ENCODE peak calls at places on chromosomes 1 and 21, in seven cellular contexts. E is endothelial cell, N is nephron progenitor cell, D is H54, S is LoVo, G is WTC11, U is hepatocyte. K is an unnamed sample.

GRCh38 chr1:21666572-21667320 is 2.4 kb downstream of the RAP1GAP start:
- DNase-seq in U (no peak), D (no peak), N (no peak), E (no peak), S (no peak), G (no peak), K (no peak)

GRCh38 chr1:3915551-3916121 is 15.6 kb upstream of the C1orf174 start:
- DNase-seq in G (no peak), N (no peak), D (no peak), E (no peak), S (no peak), U (no peak), K (no peak)

GRCh38 chr1:1628656-1629429 is 3.1 kb upstream of the MMP23B start:
- DNase-seq in G (peak), S (no peak), N (no peak), U (no peak), D (no peak), E (no peak), K (no peak)

GRCh38 chr21:29416268-29416667 is 117.5 kb downstream of the BACH1 start:
- DNase-seq in E (no peak), N (no peak), G (no peak), U (no peak), S (no peak), D (no peak), K (no peak)

GRCh38 chr1:209692745-209693504 is 11.7 kb upstream of the HSD11B1 start:
- DNase-seq in N (peak), U (peak), D (peak), E (peak), G (peak), S (peak), K (peak)

GRCh38 chr1:59565611-59566410 is 248.9 kb upstream of the HOOK1 start:
- DNase-seq in U (peak), N (no peak), E (no peak), S (no peak), D (no peak), G (no peak), K (no peak)

GRCh38 chr1:33295023-33295422 is 25.9 kb downstream of the A3GALT2 start:
- DNase-seq in E (no peak), D (no peak), U (no peak), S (no peak), G (no peak), N (no peak), K (no peak)

GRCh38 chr1:38028105-38028591 is 15.6 kb downstream of the UTP11 start:
- DNase-seq in U (no peak), G (no peak), N (no peak), D (no peak), S (no peak), E (no peak), K (no peak)

GRCh38 chr1:10398278-10398733 is 558 bp upstream of the PGD start:
- DNase-seq in S (no peak), N (no peak), G (no peak), D (no peak), U (no peak), E (no peak), K (no peak)

GRCh38 chr1:226632922-226633351 is 84.4 kb downstream of the STUM start:
- DNase-seq in G (no peak), U (no peak), N (no peak), S (no peak), E (no peak), D (no peak), K (no peak)

GRCh38 chr1:246592695-246593094 is 26.4 kb downstream of the CNST start:
- DNase-seq in U (no peak), G (no peak), S (no peak), D (no peak), E (no peak), N (no peak), K (no peak)